ENCODE peak calls at places on chromosomes 3 and 15, in six cellular contexts. One of them, this sample, is unnamed.

GRCh38 chr3:117939628-117940027 is 1095.0 kb downstream of the IGSF11 start:
- DNase-seq in foreskin fibroblast: no peak
- DNase-seq in heart left ventricle: no peak
- DNase-seq in GM13976: no peak
- DNase-seq in lower leg skin: no peak
- DNase-seq in transverse colon: no peak
- DNase-seq in this sample: no peak

GRCh38 chr15:65942436-65942835 is 73.1 kb downstream of the RAB11A start:
- DNase-seq in heart left ventricle: no peak
- DNase-seq in lower leg skin: no peak
- DNase-seq in GM13976: no peak
- DNase-seq in foreskin fibroblast: no peak
- DNase-seq in transverse colon: no peak
- DNase-seq in this sample: no peak

GRCh38 chr15:92882697-92883642 is 17.2 kb upstream of the CHD2 start:
- DNase-seq in foreskin fibroblast: no peak
- DNase-seq in heart left ventricle: peak
- DNase-seq in transverse colon: no peak
- DNase-seq in lower leg skin: peak
- DNase-seq in GM13976: peak
- DNase-seq in this sample: no peak

GRCh38 chr3:29635888-29636287 is 355.0 kb downstream of the RBMS3 start:
- DNase-seq in transverse colon: no peak
- DNase-seq in foreskin fibroblast: no peak
- DNase-seq in GM13976: no peak
- DNase-seq in lower leg skin: no peak
- DNase-seq in heart left ventricle: no peak
- DNase-seq in this sample: no peak

GRCh38 chr15:99634576-99634975 is 68.8 kb downstream of the MEF2A start:
- DNase-seq in lower leg skin: no peak
- DNase-seq in GM13976: no peak
- DNase-seq in transverse colon: no peak
- DNase-seq in heart left ventricle: no peak
- DNase-seq in foreskin fibroblast: no peak
- DNase-seq in this sample: no peak

GRCh38 chr3:190401943-190402342 is 14.0 kb downstream of the CLDN16 start:
- DNase-seq in GM13976: no peak
- DNase-seq in lower leg skin: no peak
- DNase-seq in transverse colon: no peak
- DNase-seq in heart left ventricle: no peak
- DNase-seq in foreskin fibroblast: no peak
- DNase-seq in this sample: no peak

GRCh38 chr15:47975422-47975821 is 145.4 kb upstream of the SLC24A5 start:
- DNase-seq in GM13976: no peak
- DNase-seq in foreskin fibroblast: no peak
- DNase-seq in lower leg skin: no peak
- DNase-seq in heart left ventricle: no peak
- DNase-seq in transverse colon: no peak
- DNase-seq in this sample: no peak

GRCh38 chr3:168094580-168094876 is 1.2 kb downstream of the GOLIM4 start:
- DNase-seq in heart left ventricle: peak
- DNase-seq in transverse colon: no peak
- DNase-seq in foreskin fibroblast: no peak
- DNase-seq in lower leg skin: no peak
- DNase-seq in GM13976: no peak
- DNase-seq in this sample: no peak

GRCh38 chr15:70281811-70282307 is 184.1 kb upstream of the TLE3 start:
- DNase-seq in GM13976: peak
- DNase-seq in transverse colon: no peak
- DNase-seq in lower leg skin: peak
- DNase-seq in foreskin fibroblast: peak
- DNase-seq in heart left ventricle: no peak
- DNase-seq in this sample: no peak

GRCh38 chr3:72628065-72628464 is 220.2 kb downstream of the SHQ1 start:
- DNase-seq in transverse colon: no peak
- DNase-seq in heart left ventricle: no peak
- DNase-seq in GM13976: no peak
- DNase-seq in foreskin fibroblast: no peak
- DNase-seq in lower leg skin: peak
- DNase-seq in this sample: peak

GRCh38 chr3:122927726-122928125 is 99.8 kb downstream of the SEMA5B start:
- DNase-seq in lower leg skin: peak
- DNase-seq in transverse colon: no peak
- DNase-seq in foreskin fibroblast: no peak
- DNase-seq in heart left ventricle: no peak
- DNase-seq in GM13976: no peak
- DNase-seq in this sample: no peak

GRCh38 chr15:38440353-38441129 is 13.4 kb upstream of the FAM98B start:
- DNase-seq in transverse colon: peak
- DNase-seq in foreskin fibroblast: peak
- DNase-seq in lower leg skin: no peak
- DNase-seq in heart left ventricle: peak
- DNase-seq in GM13976: peak
- DNase-seq in this sample: no peak

GRCh38 chr3:8911781-8912180 is 51.5 kb downstream of the RAD18 start:
- DNase-seq in transverse colon: no peak
- DNase-seq in lower leg skin: no peak
- DNase-seq in foreskin fibroblast: no peak
- DNase-seq in GM13976: no peak
- DNase-seq in heart left ventricle: no peak
- DNase-seq in this sample: no peak

GRCh38 chr3:176814252-176814651 is 383.0 kb downstream of the TBL1XR1 start:
- DNase-seq in foreskin fibroblast: peak
- DNase-seq in lower leg skin: no peak
- DNase-seq in transverse colon: peak
- DNase-seq in heart left ventricle: peak
- DNase-seq in GM13976: peak
- DNase-seq in this sample: peak

GRCh38 chr3:153142961-153143360 is 19.1 kb upstream of the RAP2B start:
- DNase-seq in transverse colon: no peak
- DNase-seq in lower leg skin: no peak
- DNase-seq in foreskin fibroblast: no peak
- DNase-seq in heart left ventricle: no peak
- DNase-seq in GM13976: no peak
- DNase-seq in this sample: no peak

GRCh38 chr3:31103623-31104180 is 209.2 kb upstream of the GADL1 start:
- DNase-seq in foreskin fibroblast: no peak
- DNase-seq in lower leg skin: no peak
- DNase-seq in transverse colon: no peak
- DNase-seq in GM13976: no peak
- DNase-seq in heart left ventricle: no peak
- DNase-seq in this sample: no peak

GRCh38 chr3:49607796-49608195 is 53.5 kb downstream of the BSN start:
- DNase-seq in GM13976: no peak
- DNase-seq in heart left ventricle: no peak
- DNase-seq in transverse colon: no peak
- DNase-seq in lower leg skin: peak
- DNase-seq in foreskin fibroblast: no peak
- DNase-seq in this sample: peak
- TF ChIP-seq CTCF in GM13976: no peak
- TF ChIP-seq CTCF in heart left ventricle: no peak
- TF ChIP-seq CTCF in transverse colon: no peak
- TF ChIP-seq CTCF in lower leg skin: no peak
- TF ChIP-seq CTCF in foreskin fibroblast: peak
- TF ChIP-seq CTCF in this sample: peak

DNA sequence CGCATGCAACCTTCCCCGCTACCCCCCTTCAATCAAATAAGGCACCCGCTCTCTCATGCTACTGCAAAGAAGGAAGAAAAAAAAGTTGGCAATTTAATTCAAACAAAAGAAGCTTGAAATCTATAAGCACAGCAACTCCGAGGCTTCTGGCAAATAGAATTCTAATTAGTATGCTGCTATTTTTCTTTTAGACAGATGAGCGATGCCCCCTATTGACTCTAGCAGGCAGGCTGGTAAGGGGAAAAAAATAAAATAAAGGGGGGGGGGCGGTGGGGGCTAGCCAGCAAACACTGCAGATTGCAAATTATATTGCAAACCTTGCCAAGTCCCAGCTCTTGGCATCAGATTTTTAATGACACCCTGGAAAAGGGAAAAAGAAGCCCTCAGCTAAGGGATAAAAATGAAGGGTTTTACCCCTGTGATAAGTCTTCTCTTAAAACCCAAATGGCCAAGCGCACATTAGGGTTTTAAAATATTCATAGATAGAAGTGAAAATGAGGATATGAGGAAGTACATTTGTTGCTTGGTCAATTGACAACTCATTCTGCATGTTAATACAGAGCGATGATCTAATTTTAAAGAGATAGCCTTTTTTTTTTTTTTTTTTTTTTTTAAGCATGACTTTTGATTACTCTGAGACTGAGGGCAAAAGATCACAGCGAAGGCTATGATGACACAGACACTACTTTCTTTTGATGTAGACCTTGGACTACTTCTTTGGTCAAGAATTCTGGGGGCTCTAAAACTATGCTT is 255.3 kb downstream of the NR2F2 start:
- DNase-seq in transverse colon: no peak
- DNase-seq in heart left ventricle: no peak
- DNase-seq in foreskin fibroblast: no peak
- DNase-seq in lower leg skin: no peak
- DNase-seq in GM13976: no peak
- DNase-seq in this sample: no peak
- TF ChIP-seq CTCF in transverse colon: no peak
- TF ChIP-seq CTCF in heart left ventricle: peak
- TF ChIP-seq CTCF in foreskin fibroblast: peak
- TF ChIP-seq CTCF in lower leg skin: no peak
- TF ChIP-seq CTCF in GM13976: no peak
- TF ChIP-seq CTCF in this sample: no peak

GRCh38 chr3:120364821-120365220 is 15.7 kb upstream of the LRRC58 start:
- DNase-seq in heart left ventricle: no peak
- DNase-seq in GM13976: no peak
- DNase-seq in foreskin fibroblast: peak
- DNase-seq in lower leg skin: no peak
- DNase-seq in transverse colon: no peak
- DNase-seq in this sample: no peak

GRCh38 chr3:120370463-120370862 is 21.3 kb upstream of the LRRC58 start:
- DNase-seq in heart left ventricle: no peak
- DNase-seq in transverse colon: no peak
- DNase-seq in foreskin fibroblast: no peak
- DNase-seq in lower leg skin: no peak
- DNase-seq in GM13976: no peak
- DNase-seq in this sample: no peak

GRCh38 chr3:120368172-120368571 is 19.0 kb upstream of the LRRC58 start:
- DNase-seq in lower leg skin: no peak
- DNase-seq in foreskin fibroblast: no peak
- DNase-seq in GM13976: no peak
- DNase-seq in transverse colon: no peak
- DNase-seq in heart left ventricle: no peak
- DNase-seq in this sample: no peak

GRCh38 chr3:120364101-120364500 is 14.9 kb upstream of the LRRC58 start:
- DNase-seq in transverse colon: no peak
- DNase-seq in lower leg skin: no peak
- DNase-seq in foreskin fibroblast: no peak
- DNase-seq in GM13976: no peak
- DNase-seq in heart left ventricle: no peak
- DNase-seq in this sample: no peak

DNA sequence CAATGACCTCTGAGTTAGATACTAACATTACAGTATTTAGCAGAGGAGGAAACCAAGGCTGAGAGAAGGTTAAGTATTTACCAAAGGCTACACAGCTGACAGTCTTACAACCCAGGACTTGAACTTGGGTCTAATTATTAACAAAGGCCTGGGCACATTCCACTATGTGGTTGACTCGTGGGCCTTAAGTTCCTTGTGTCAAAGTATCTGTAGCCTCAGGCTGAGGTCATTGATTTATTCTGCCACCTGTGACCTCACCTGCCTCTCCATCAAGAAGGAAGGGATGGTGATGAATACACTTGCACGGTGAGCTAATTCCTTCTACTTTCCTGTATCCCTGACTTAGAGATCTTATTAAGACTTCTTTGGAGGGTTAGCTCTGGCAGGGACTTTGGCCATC is 19.8 kb upstream of the LRRC58 start:
- DNase-seq in transverse colon: no peak
- DNase-seq in foreskin fibroblast: no peak
- DNase-seq in heart left ventricle: no peak
- DNase-seq in lower leg skin: no peak
- DNase-seq in GM13976: no peak
- DNase-seq in this sample: no peak
- TF ChIP-seq CTCF in transverse colon: no peak
- TF ChIP-seq CTCF in foreskin fibroblast: no peak
- TF ChIP-seq CTCF in heart left ventricle: no peak
- TF ChIP-seq CTCF in lower leg skin: no peak
- TF ChIP-seq CTCF in GM13976: no peak
- TF ChIP-seq CTCF in this sample: no peak

GRCh38 chr15:39990706-39991105 is 48.3 kb downstream of the SRP14 start:
- DNase-seq in heart left ventricle: no peak
- DNase-seq in GM13976: no peak
- DNase-seq in lower leg skin: no peak
- DNase-seq in foreskin fibroblast: no peak
- DNase-seq in transverse colon: no peak
- DNase-seq in this sample: no peak

GRCh38 chr15:39987831-39988230 is 51.1 kb downstream of the SRP14 start:
- DNase-seq in heart left ventricle: no peak
- DNase-seq in foreskin fibroblast: no peak
- DNase-seq in lower leg skin: no peak
- DNase-seq in transverse colon: no peak
- DNase-seq in GM13976: no peak
- DNase-seq in this sample: no peak
- TF ChIP-seq CTCF in heart left ventricle: no peak
- TF ChIP-seq CTCF in foreskin fibroblast: no peak
- TF ChIP-seq CTCF in lower leg skin: no peak
- TF ChIP-seq CTCF in transverse colon: no peak
- TF ChIP-seq CTCF in GM13976: no peak
- TF ChIP-seq CTCF in this sample: no peak

DNA sequence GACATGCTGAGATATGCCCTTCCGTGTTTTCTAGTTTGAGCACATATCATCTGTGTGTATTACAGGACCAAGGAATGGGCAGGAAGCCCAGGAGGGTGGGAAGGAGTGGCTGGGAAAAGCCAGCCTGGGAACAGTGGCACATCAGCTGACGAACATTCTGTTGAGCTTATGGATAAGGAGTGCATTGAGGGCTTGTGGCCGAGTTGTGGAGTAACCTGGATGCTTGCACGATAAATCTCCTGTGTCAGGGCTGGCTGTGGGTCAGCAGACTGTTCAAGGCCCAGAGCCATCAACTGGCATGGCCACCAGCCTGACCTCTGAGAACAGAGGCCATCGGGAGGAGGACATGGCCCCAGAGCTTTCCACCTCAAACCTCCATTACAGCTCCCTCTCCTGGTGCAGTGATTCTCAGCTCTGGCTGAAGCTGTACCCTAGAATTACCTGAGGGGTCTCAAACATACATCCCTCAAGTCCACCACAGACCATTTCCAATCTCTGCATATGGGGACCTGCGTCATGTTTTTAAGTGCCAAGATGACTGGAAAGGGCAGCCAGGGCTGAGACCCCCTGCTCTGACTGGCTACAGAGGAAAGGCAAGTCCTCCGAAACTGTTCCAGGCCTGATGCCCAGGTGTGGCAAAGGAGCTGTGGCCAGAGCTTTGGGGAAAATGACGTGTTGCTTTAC is 4.8 kb upstream of the VILL start:
- DNase-seq in lower leg skin: peak
- DNase-seq in transverse colon: peak
- DNase-seq in GM13976: no peak
- DNase-seq in foreskin fibroblast: no peak
- DNase-seq in heart left ventricle: peak
- DNase-seq in this sample: peak
- TF ChIP-seq CTCF in lower leg skin: no peak
- TF ChIP-seq CTCF in transverse colon: no peak
- TF ChIP-seq CTCF in GM13976: no peak
- TF ChIP-seq CTCF in foreskin fibroblast: no peak
- TF ChIP-seq CTCF in heart left ventricle: peak
- TF ChIP-seq CTCF in this sample: no peak

GRCh38 chr3:184716652-184717607 is 5.1 kb upstream of the MAGEF1 start:
- DNase-seq in transverse colon: no peak
- DNase-seq in lower leg skin: no peak
- DNase-seq in GM13976: peak
- DNase-seq in foreskin fibroblast: peak
- DNase-seq in heart left ventricle: no peak
- DNase-seq in this sample: peak
- TF ChIP-seq CTCF in transverse colon: no peak
- TF ChIP-seq CTCF in lower leg skin: no peak
- TF ChIP-seq CTCF in GM13976: no peak
- TF ChIP-seq CTCF in foreskin fibroblast: no peak
- TF ChIP-seq CTCF in heart left ventricle: peak
- TF ChIP-seq CTCF in this sample: peak

This sample was measured in type B pancreatic cell.